ENCODE peak calls at places on chromosome 21, in six cellular contexts. T, O, L, Q, H and Y are unnamed samples.

GRCh38 chr21:17441370-17441769 is 71.5 kb upstream of the CXADR start:
- DNase-seq in O (no peak), H (peak; percentile 68), Q (no peak), L (no peak), T (no peak), Y (no peak)

GRCh38 chr21:45161039-45161945 is 86.9 kb downstream of the ADARB1 start:
- DNase-seq in H (no peak), Q (peak; percentile 47), O (peak; percentile 59), L (no peak), T (no peak), Y (no peak)

GRCh38 chr21:44448651-44449131 is 6.6 kb upstream of the LRRC3 start:
- DNase-seq in T (no peak), H (no peak), O (peak; percentile 53), L (peak; percentile 2), Q (peak; percentile 33), Y (no peak)

GRCh38 chr21:39523398-39523797 is 71.6 kb downstream of the SH3BGR start:
- DNase-seq in H (no peak), L (no peak), O (no peak), Q (no peak), T (peak; percentile 61), Y (no peak)

GRCh38 chr21:36254106-36254941 is 65.7 kb upstream of the MORC3 start:
- DNase-seq in Q (no peak), T (no peak), L (no peak), H (no peak), O (no peak), Y (no peak)

GRCh38 chr21:45064618-45065399 is 9.6 kb upstream of the ADARB1 start:
- DNase-seq in L (no peak), T (no peak), O (peak; percentile 33), H (no peak), Q (peak; percentile 68), Y (no peak)

GRCh38 chr21:36217711-36218110 is 61.1 kb downstream of the DOP1B start:
- DNase-seq in L (no peak), T (no peak), O (no peak), Q (no peak), H (no peak), Y (no peak)

GRCh38 chr21:35096959-35097358 is 47.9 kb upstream of the RUNX1 start:
- DNase-seq in H (no peak), L (no peak), T (no peak), Q (no peak), O (no peak), Y (no peak)

GRCh38 chr21:34029724-34030528 is 43.5 kb upstream of the MRPS6 start:
- DNase-seq in L (peak; percentile 68), T (peak; percentile 50), O (no peak), Q (peak; percentile 87), H (peak; percentile 89), Y (peak; percentile 7)

GRCh38 chr21:38027901-38028300 is 111.6 kb upstream of the KCNJ6 start:
- DNase-seq in O (no peak), L (no peak), Q (no peak), H (no peak), T (no peak), Y (no peak)

GRCh38 chr21:44626262-44626661 is 631 bp upstream of the KRTAP10-9 start:
- DNase-seq in Q (peak; percentile 30), H (no peak), L (no peak), O (no peak), T (no peak), Y (no peak)

GRCh38 chr21:45318146-45318555 is 30.5 kb upstream of the POFUT2 start:
- DNase-seq in H (no peak), Q (no peak), O (peak; percentile 61), T (peak; percentile 27), L (no peak), Y (no peak)

GRCh38 chr21:45055861-45056260 is 18.5 kb upstream of the ADARB1 start:
- DNase-seq in T (no peak), Q (no peak), L (peak; percentile 15), O (no peak), H (peak; percentile 23), Y (no peak)

GRCh38 chr21:46116846-46117585 is 19.1 kb downstream of the COL6A2 start:
- DNase-seq in Q (peak; percentile 30), L (peak; percentile 8), H (peak; percentile 81), O (peak; percentile 63), T (peak; percentile 24), Y (no peak)

GRCh38 chr21:37659874-37660273 is 256.4 kb downstream of the KCNJ6 start:
- DNase-seq in L (no peak), T (no peak), O (no peak), Q (no peak), H (no peak), Y (no peak)

GRCh38 chr21:39788383-39788782 is 43.4 kb downstream of the IGSF5 start:
- DNase-seq in L (peak; percentile 13), O (peak; percentile 79), Q (peak; percentile 92), T (peak; percentile 91), H (peak; percentile 26), Y (peak; percentile 44)

GRCh38 chr21:21675601-21676000 is 677.4 kb downstream of the NCAM2 start:
- DNase-seq in L (no peak), H (no peak), Q (no peak), T (no peak), O (no peak), Y (no peak)

GRCh38 chr21:17610862-17611261 is 1.8 kb downstream of the BTG3 start:
- DNase-seq in O (peak; percentile 65), L (no peak), H (no peak), Q (no peak), T (no peak), Y (no peak)

GRCh38 chr21:44490405-44490804 is 35.1 kb downstream of the LRRC3 start:
- DNase-seq in L (no peak), Q (no peak), H (no peak), T (no peak), O (no peak), Y (no peak)

GRCh38 chr21:16085436-16085835 is 355.7 kb downstream of the USP25 start:
- DNase-seq in H (peak; percentile 29), O (no peak), L (no peak), T (no peak), Q (no peak), Y (no peak)
- H3K27ac ChIP-seq in H (no peak overlapping the region), O (no peak overlapping the region), L (peak overlapping the region; percentile 41), T (no peak overlapping the region), Q (no peak overlapping the region), Y (peak overlapping the region; percentile 90)

GRCh38 chr21:27156666-27157065 is 189.8 kb upstream of the ADAMTS5 start:
- DNase-seq in O (no peak), Q (no peak), L (no peak), T (no peak), H (no peak), Y (no peak)

GRCh38 chr21:27155130-27155500 is 188.2 kb upstream of the ADAMTS5 start:
- DNase-seq in Q (no peak), O (no peak), T (no peak), H (no peak), L (no peak), Y (no peak)

GRCh38 chr21:27154451-27155129 is 187.7 kb upstream of the ADAMTS5 start:
- DNase-seq in T (no peak), O (no peak), H (no peak), L (peak; percentile 19), Q (no peak), Y (no peak)

GRCh38 chr21:27157097-27157496 is 190.2 kb upstream of the ADAMTS5 start:
- DNase-seq in O (no peak), T (no peak), H (no peak), L (no peak), Q (no peak), Y (no peak)

DNA sequence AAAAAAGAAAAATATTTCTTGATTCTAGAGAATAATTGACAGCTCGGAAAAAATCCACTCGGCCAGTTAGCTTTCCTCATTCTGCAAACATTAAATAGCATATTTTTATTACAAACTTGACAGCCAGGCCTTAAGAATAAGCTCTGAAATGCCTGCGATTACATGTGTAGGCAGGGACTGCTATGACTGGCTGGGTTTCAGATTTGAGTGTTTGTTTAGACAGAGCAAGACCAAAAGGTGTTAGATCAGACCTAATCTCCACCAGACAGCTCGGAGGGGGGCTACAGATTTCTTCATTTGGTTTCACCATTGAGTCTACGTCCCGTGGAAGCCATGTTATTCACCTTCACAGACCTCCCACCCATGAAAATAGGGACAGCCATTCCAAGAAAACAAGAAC is 192.1 kb upstream of the ADAMTS5 start:
- DNase-seq in T (no peak), O (no peak), Q (no peak), L (no peak), H (no peak), Y (no peak)
- H3K27ac ChIP-seq in T (no peak overlapping the region), O (no peak overlapping the region), Q (no peak overlapping the region), L (no peak overlapping the region), H (no peak overlapping the region), Y (no peak overlapping the region)

GRCh38 chr21:41663805-41664788 is 102.8 kb downstream of the RIPK4 start:
- DNase-seq in L (no peak), Q (no peak), H (peak; percentile 14), T (no peak), O (no peak), Y (no peak)

GRCh38 chr21:41659791-41660560 is 106.9 kb downstream of the RIPK4 start:
- DNase-seq in O (no peak), H (peak; percentile 37), T (no peak), Q (no peak), L (peak; percentile 25), Y (no peak)

GRCh38 chr21:41662761-41663160 is 104.1 kb downstream of the RIPK4 start:
- DNase-seq in L (no peak), Q (no peak), H (no peak), T (no peak), O (no peak), Y (no peak)

GRCh38 chr21:41660748-41661147 is 106.1 kb downstream of the RIPK4 start:
- DNase-seq in T (no peak), H (no peak), O (no peak), Q (no peak), L (no peak), Y (no peak)

DNA sequence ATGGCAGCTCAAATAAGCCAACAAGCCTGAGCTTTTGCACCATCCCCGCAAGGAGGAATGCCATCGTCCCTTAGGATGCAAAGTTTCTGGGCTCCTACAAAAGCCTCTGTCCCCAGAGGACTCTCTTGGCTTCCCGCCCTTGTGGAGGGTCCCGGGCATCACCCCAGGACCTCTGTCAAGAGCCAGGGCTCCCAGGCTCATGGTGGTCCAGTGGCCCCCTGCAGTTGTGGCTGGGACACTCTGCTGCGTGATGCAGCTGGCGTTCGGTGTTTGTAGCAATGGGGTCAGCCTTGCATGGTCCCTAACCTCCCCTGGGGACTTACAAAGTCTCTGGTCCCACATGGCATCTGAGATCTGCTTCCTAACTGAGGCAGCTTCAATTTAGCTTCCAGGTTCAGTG is 104.7 kb downstream of the RIPK4 start:
- DNase-seq in H (no peak), O (no peak), L (no peak), T (no peak), Q (no peak), Y (no peak)
- H3K27ac ChIP-seq in H (no peak overlapping the region), O (no peak overlapping the region), L (no peak overlapping the region), T (no peak overlapping the region), Q (no peak overlapping the region), Y (no peak overlapping the region)

DNA sequence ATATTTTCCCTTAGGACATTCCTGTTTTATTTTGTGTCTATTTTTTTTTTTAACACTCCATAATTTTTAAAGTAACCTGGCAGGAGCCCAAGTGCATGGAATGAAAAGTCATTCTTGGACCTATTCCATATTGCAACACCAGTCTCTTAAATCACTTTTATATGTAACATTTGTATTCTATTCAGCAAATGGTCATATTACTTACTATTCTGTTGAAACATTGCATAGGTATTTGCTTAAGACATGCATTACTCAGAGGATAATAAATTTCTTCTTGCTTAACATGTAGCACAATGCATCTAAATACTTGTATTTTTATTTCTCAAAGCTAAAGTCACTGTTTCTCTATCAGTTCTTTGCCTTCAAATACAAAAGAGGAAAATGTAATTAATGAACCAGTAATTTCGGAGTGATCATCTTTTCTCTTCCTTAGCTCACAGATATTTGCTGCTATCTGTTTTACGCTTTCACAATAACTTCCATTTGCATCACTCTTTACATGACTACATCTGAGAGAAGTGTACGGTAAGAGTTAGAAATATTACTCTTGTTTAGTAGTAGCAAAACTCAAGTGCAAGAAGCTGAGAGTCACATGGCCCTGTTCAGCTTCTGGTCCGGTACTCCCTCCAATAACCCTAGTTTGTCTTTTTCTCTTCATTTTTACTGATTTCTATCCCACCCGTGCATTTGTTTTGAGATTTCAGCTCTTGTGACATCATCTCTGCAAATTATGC is 394.8 kb downstream of the USP25 start:
- DNase-seq in O (no peak), H (peak; percentile 97), L (no peak), Q (no peak), T (no peak), Y (no peak)
- H3K27ac ChIP-seq in O (no peak overlapping the region), H (peak overlapping the region; percentile 41), L (no peak overlapping the region), Q (no peak overlapping the region), T (no peak overlapping the region), Y (peak overlapping the region; percentile 54)